ENCODE peak calls at places on chromosomes 16 and 17, in ten cellular contexts. G is NCI-H748 treated with DMSO at 0.1 percent for 48 hours; M is activated CD8-positive, alpha-beta memory T cell treated with anti-CD3 and anti-CD28 coated beads for 4 hours; X is astrocyte of the spinal cord; P is A549; Z is KBM-7; R is activated CD4-positive, CD25-positive, alpha-beta regulatory T cell; T is psoas muscle; F is stimulated activated naive CD8-positive, alpha-beta T cell treated with anti-CD3 and anti-CD28 coated beads, Interleukin-15, amount 100 ng/mL, for 72 hours; B is T-helper 9 cell. O is an unnamed sample.

GRCh38 chr16:9372934-9373890 is 281.8 kb downstream of the HAPSTR1 start:
- DNase-seq in G (no peak), M (no peak), X (no peak), P (no peak), Z (no peak), R (no peak), T (no peak), F (no peak), B (no peak), O (no peak)

GRCh38 chr17:42774066-42774750 is 959 bp downstream of the VPS25 start:
- DNase-seq in G (no peak), M (no peak), X (peak; percentile 45), P (no peak), Z (no peak), R (no peak), T (no peak), F (no peak), B (no peak), O (no peak)

GRCh38 chr17:48439473-48439872 is 9.5 kb upstream of the SKAP1 start:
- DNase-seq in G (no peak), M (no peak), X (no peak), P (no peak), Z (no peak), R (no peak), T (no peak), F (no peak), B (no peak), O (no peak)

GRCh38 chr16:77899416-77899815 is 111.1 kb downstream of the VAT1L start:
- DNase-seq in G (no peak), M (no peak), X (no peak), P (no peak), Z (no peak), R (no peak), T (no peak), F (no peak), B (no peak), O (no peak)

GRCh38 chr17:83019376-83019775 is 60.0 kb upstream of the METRNL start:
- DNase-seq in G (no peak), M (no peak), X (no peak), P (no peak), Z (no peak), R (no peak), T (no peak), F (no peak), B (no peak), O (no peak)

GRCh38 chr16:71777329-71777728 is 31.3 kb downstream of the AP1G1 start:
- DNase-seq in G (no peak), M (no peak), X (no peak), P (no peak), Z (no peak), R (no peak), T (no peak), F (no peak), B (no peak), O (no peak)

GRCh38 chr16:15986261-15986660 is 36.8 kb downstream of the ABCC1 start:
- DNase-seq in G (no peak), M (no peak), X (no peak), P (no peak), Z (no peak), R (no peak), T (no peak), F (no peak), B (no peak), O (no peak)

GRCh38 chr16:84475643-84476240 is 28.7 kb downstream of the MEAK7 start:
- DNase-seq in G (no peak), M (no peak), X (no peak), P (no peak), Z (no peak), R (no peak), T (no peak), F (no peak), B (no peak), O (peak; percentile 30)

GRCh38 chr17:10623786-10624338 is 33.2 kb downstream of the MYH3 start:
- DNase-seq in G (no peak), M (no peak), X (no peak), P (no peak), Z (no peak), R (no peak), T (no peak), F (no peak), B (no peak), O (no peak)

GRCh38 chr16:55559233-55559632 is 7.3 kb upstream of the CAPNS2 start:
- DNase-seq in G (no peak), M (no peak), X (peak; percentile 69), P (no peak), Z (no peak), R (no peak), T (no peak), F (no peak), B (no peak), O (no peak)

GRCh38 chr17:10327640-10328039 is 45.2 kb downstream of the MYH13 start:
- DNase-seq in G (peak; percentile 30), M (peak; percentile 30), X (peak; percentile 50), P (peak; percentile 87), Z (peak; percentile 82), R (no peak), T (peak; percentile 75), F (peak; percentile 70), B (peak; percentile 50), O (peak; percentile 69)

GRCh38 chr16:52469775-52470174 is 77.2 kb downstream of the TOX3 start:
- DNase-seq in G (peak; percentile 29), M (no peak), X (peak; percentile 25), P (peak; percentile 51), Z (no peak), R (no peak), T (no peak), F (no peak), B (no peak), O (no peak)

GRCh38 chr17:42072323-42073187 is 22.2 kb upstream of the C17orf113 start:
- DNase-seq in G (no peak), M (no peak), X (no peak), P (no peak), Z (peak; percentile 76), R (no peak), T (peak; percentile 44), F (no peak), B (no peak), O (no peak)

GRCh38 chr17:68301438-68301959 is 10.2 kb downstream of the ARSG start:
- DNase-seq in G (peak; percentile 57), M (no peak), X (no peak), P (no peak), Z (no peak), R (no peak), T (no peak), F (no peak), B (no peak), O (no peak)

GRCh38 chr17:19333736-19334290 is 28.7 kb downstream of the B9D1 start:
- DNase-seq in G (no peak), M (no peak), X (no peak), P (no peak), Z (no peak), R (no peak), T (no peak), F (no peak), B (no peak), O (no peak)

GRCh38 chr17:39621523-39622379 is 5.0 kb upstream of the PPP1R1B start:
- DNase-seq in G (peak; percentile 60), M (peak; percentile 83), X (peak; percentile 77), P (peak; percentile 86), Z (peak; percentile 94), R (peak; percentile 67), T (peak; percentile 82), F (peak; percentile 94), B (peak; percentile 87), O (peak; percentile 96)

GRCh38 chr17:4329838-4330237 is 36.6 kb downstream of the UBE2G1 start:
- DNase-seq in G (no peak), M (no peak), X (peak; percentile 93), P (peak; percentile 88), Z (no peak), R (no peak), T (no peak), F (no peak), B (no peak), O (no peak)

GRCh38 chr16:2056077-2056476 is 8.3 kb downstream of the TSC2 start:
- DNase-seq in G (no peak), M (no peak), X (no peak), P (peak; percentile 54), Z (no peak), R (no peak), T (no peak), F (no peak), B (no peak), O (no peak)

GRCh38 chr16:87963400-87963799 is 12.2 kb downstream of the BANP start:
- DNase-seq in G (no peak), M (peak; percentile 48), X (peak; percentile 87), P (no peak), Z (peak; percentile 29), R (no peak), T (no peak), F (peak; percentile 46), B (peak; percentile 26), O (peak; percentile 47)

GRCh38 chr17:2736956-2737355 is 12.5 kb downstream of the CCDC92B start:
- DNase-seq in G (no peak), M (no peak), X (no peak), P (no peak), Z (no peak), R (no peak), T (no peak), F (no peak), B (no peak), O (no peak)

GRCh38 chr17:8156174-8156992 is 4.2 kb upstream of the PER1 start:
- DNase-seq in G (peak; percentile 100), M (peak; percentile 100), X (peak; percentile 100), P (peak; percentile 100), Z (peak; percentile 100), R (peak; percentile 100), T (peak; percentile 100), F (peak; percentile 100), B (peak; percentile 99), O (peak; percentile 98)

GRCh38 chr17:37813753-37814152 is 68.9 kb upstream of the HNF1B start:
- DNase-seq in G (no peak), M (no peak), X (peak; percentile 94), P (peak; percentile 89), Z (no peak), R (no peak), T (no peak), F (no peak), B (no peak), O (no peak)

GRCh38 chr17:81909966-81910839 is 996 bp downstream of the PCYT2 start:
- DNase-seq in G (no peak), M (no peak), X (no peak), P (no peak), Z (no peak), R (no peak), T (no peak), F (no peak), B (no peak), O (no peak)

GRCh38 chr16:19523184-19523558 is 571 bp upstream of the CCP110 start:
- DNase-seq in G (no peak), M (no peak), X (no peak), P (no peak), Z (no peak), R (no peak), T (no peak), F (no peak), B (no peak), O (no peak)

O was measured in stimulated activated effector memory CD8-positive, alpha-beta T cell treated with anti-CD3 and anti-CD28 coated beads, Interleukin-12 subunit alpha, Interleukin-12 subunit beta, amount 100 ng/mL, for 72 hours.